ENCODE peak calls at places on chromosomes 4 and X, in four cellular contexts. I, L, G and A are unnamed samples.
A peak's percentile ranks its signal among the peaks of the same experiment; 100 is the strongest.

GRCh38 chr4:37981425-37981824 is 21.2 kb downstream of the PTTG2 start:
- DNase-seq in I (no peak), L (no peak), G (no peak), A (no peak)

GRCh38 chr4:119113033-119113655 is 22.5 kb upstream of the MYOZ2 start:
- DNase-seq in I (no peak), L (no peak), G (no peak), A (no peak)

GRCh38 chrX:72031634-72032033 is 100.1 kb downstream of the RTL5 start:
- DNase-seq in I (no peak), L (no peak), G (no peak), A (no peak)

GRCh38 chr4:94757192-94758140 is at the start of gene BMPR1B:
- DNase-seq in I (no peak), L (no peak), G (no peak), A (peak; percentile 21)

GRCh38 chr4:2007804-2008670 is 737 bp downstream of the NELFA start:
- DNase-seq in I (no peak), L (no peak), G (no peak), A (no peak)

GRCh38 chr4:129043523-129043922 is 49.8 kb downstream of the SCLT1 start:
- DNase-seq in I (no peak), L (no peak), G (no peak), A (peak; percentile 6)

GRCh38 chr4:172726001-172726423 is 442.6 kb upstream of the GALNT7 start:
- DNase-seq in I (no peak), L (no peak), G (no peak), A (no peak)

GRCh38 chr4:143986173-143986572 is 33.0 kb downstream of the GYPB start:
- DNase-seq in I (no peak), L (no peak), G (no peak), A (no peak)

GRCh38 chr4:145618210-145618911 is 824 bp upstream of the MMAA start:
- DNase-seq in I (no peak), L (no peak), G (no peak), A (no peak)

GRCh38 chrX:13287816-13288215 is 32.0 kb downstream of the ATXN3L start:
- DNase-seq in I (no peak), L (no peak), G (no peak), A (no peak)

GRCh38 chrX:70032797-70033196 is 16.9 kb downstream of the AWAT2 start:
- DNase-seq in I (no peak), L (no peak), G (no peak), A (no peak)

GRCh38 chrX:19174401-19175025 is 52.2 kb upstream of the ADGRG2 start:
- DNase-seq in I (no peak), L (no peak), G (no peak), A (no peak)

GRCh38 chr4:26459054-26459755 is 31.1 kb downstream of the CCKAR start:
- DNase-seq in I (no peak), L (no peak), G (no peak), A (peak; percentile 59)

GRCh38 chr4:76641758-76642157 is 206.7 kb downstream of the SHROOM3 start:
- DNase-seq in I (no peak), L (no peak), G (no peak), A (no peak)

GRCh38 chr4:112706840-112707207 is 69.9 kb downstream of the LARP7 start:
- DNase-seq in I (no peak), L (no peak), G (no peak), A (no peak)

GRCh38 chrX:109537324-109537665 is 651 bp downstream of the NXT2 start:
- DNase-seq in I (no peak), L (peak; percentile 65), G (no peak), A (peak; percentile 32)